ENCODE peak calls at places on chromosomes 5 and 9, in four cellular contexts. Q is spleen, L is right lobe of liver, I is adrenal gland. Z is an unnamed sample.
A peak's percentile ranks its signal among the peaks of the same experiment; 100 is the strongest.

GRCh38 chr5:121640298-121640697 is 211.4 kb upstream of the FTMT start:
- DNase-seq in L (no peak), I (no peak), Q (no peak), Z (no peak)

GRCh38 chr9:120767451-120767850 is 25.8 kb downstream of the FBXW2 start:
- DNase-seq in L (no peak), Q (no peak), I (no peak), Z (no peak)

GRCh38 chr9:94199776-94200175 is 59.3 kb upstream of the ZNF169 start:
- DNase-seq in Q (no peak), L (no peak), I (no peak), Z (no peak)

GRCh38 chr9:118533850-118534249 is 829.6 kb downstream of the TLR4 start:
- DNase-seq in L (no peak), I (no peak), Q (no peak), Z (no peak)

GRCh38 chr5:7755958-7756357 is 95.0 kb downstream of the CFAP90 start:
- DNase-seq in L (no peak), I (no peak), Q (no peak), Z (no peak)

GRCh38 chr5:144644317-144644716 is 473.6 kb downstream of the KCTD16 start:
- DNase-seq in L (no peak), I (no peak), Q (no peak), Z (no peak)

GRCh38 chr5:107770051-107770450 is 99.3 kb upstream of the EFNA5 start:
- DNase-seq in Q (no peak), I (no peak), L (no peak), Z (no peak)

GRCh38 chr9:101005248-101005647 is 23.3 kb upstream of the PLPPR1 start:
- DNase-seq in Q (no peak), L (no peak), I (no peak), Z (no peak)

GRCh38 chr5:174425271-174425963 is 299.0 kb upstream of the MSX2 start:
- DNase-seq in L (no peak), Q (no peak), I (no peak), Z (peak; percentile 26)

GRCh38 chr9:130205912-130206311 is 33.7 kb downstream of the NCS1 start:
- DNase-seq in L (no peak), Q (no peak), I (no peak), Z (no peak)

GRCh38 chr9:22257026-22257425 is 189.6 kb upstream of the DMRTA1 start:
- DNase-seq in L (no peak), Q (no peak), I (no peak), Z (no peak)

GRCh38 chr5:34609951-34610431 is 46.1 kb upstream of the RAI14 start:
- DNase-seq in L (no peak), Q (no peak), I (no peak), Z (no peak)

GRCh38 chr9:128987800-128988199 is 40.3 kb downstream of the NUP188 start:
- DNase-seq in L (no peak), Q (no peak), I (peak; percentile 74), Z (no peak)

DNA sequence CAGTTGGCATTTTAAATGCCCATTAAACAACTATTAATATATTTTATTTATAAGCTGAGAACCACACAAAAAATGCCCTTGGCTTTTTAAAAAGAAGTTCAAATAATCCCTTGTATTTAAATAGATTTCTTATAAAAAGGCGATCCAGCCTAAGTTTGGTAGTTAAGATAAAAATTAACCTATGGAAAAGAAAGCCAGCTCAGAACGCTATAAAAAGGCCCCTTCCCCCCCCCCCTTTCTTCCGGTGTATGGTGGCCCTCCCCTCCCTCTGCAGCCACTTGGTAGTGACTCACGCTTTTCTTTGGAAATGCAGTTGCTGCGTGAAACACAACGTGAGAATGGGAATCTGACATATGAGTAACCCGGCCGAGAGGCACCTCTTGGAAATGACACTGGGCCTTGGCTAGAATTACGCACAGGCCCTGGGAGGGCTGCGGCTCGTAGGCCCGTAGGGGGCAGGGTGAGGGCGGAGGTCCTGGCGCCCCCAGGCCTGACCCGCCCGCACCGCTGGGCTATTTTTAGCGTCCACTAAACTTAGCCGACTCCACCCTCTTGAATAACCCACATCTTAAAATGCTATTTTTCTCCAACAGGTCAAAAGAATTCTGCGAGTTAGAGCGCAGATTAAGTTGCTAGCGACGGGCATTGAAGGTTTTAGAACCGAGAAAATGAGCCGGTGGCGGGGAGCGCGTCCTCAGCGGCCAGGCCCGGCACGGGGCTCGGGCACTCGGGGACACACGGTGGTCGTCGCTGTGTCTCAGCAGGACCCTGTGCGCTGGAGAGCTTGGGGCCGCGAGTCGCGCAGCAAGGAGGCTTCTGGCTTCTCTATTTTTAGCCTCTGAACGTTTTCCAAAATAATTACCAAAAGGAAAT is 168.7 kb downstream of the AUH start:
- DNase-seq in L (peak; percentile 84), Q (peak; percentile 88), I (peak; percentile 95), Z (peak; percentile 94)
- TF ChIP-seq POLR2A in L (peak; percentile 67), Q (no peak), I (peak; percentile 92), Z (peak; percentile 75)

DNA sequence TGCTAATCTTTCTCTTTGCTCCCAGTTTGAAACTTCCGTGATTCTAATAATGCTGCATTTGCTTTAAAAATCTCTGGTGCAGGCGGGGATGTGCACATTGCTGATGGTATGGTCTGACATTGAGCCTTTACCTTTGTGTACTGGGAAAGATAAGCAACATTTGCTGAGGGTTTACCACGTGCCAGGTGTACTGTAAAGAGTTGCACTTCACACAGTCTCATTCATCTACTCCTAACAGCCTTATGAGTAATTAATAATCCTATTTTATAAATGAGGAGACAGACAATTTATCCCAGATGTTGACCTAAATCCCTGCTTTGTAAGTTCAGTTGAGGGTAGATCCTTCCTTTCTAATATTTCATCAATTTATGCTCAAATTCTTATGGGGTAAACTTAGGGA is 726 bp upstream of the ADGRV1 start:
- DNase-seq in I (no peak), L (no peak), Q (no peak), Z (no peak)
- H3K4me3 ChIP-seq in I (no peak overlapping the region), L (no peak overlapping the region), Q (no peak overlapping the region), Z (peak overlapping the region; percentile 24)

GRCh38 chr9:35490910-35491465 is 1.1 kb downstream of the RUSC2 start:
- DNase-seq in Q (no peak), L (no peak), I (no peak), Z (no peak)

GRCh38 chr9:35488019-35488418 is 1.9 kb upstream of the RUSC2 start:
- DNase-seq in Q (no peak), I (no peak), L (no peak), Z (no peak)

GRCh38 chr9:35488566-35489312 is 1.2 kb upstream of the RUSC2 start:
- DNase-seq in Q (no peak), I (no peak), L (no peak), Z (peak; percentile 57)

GRCh38 chr9:35490155-35490909 is 421 bp downstream of the RUSC2 start:
- DNase-seq in Q (peak; percentile 82), I (peak; percentile 56), L (peak; percentile 44), Z (peak; percentile 42)

DNA sequence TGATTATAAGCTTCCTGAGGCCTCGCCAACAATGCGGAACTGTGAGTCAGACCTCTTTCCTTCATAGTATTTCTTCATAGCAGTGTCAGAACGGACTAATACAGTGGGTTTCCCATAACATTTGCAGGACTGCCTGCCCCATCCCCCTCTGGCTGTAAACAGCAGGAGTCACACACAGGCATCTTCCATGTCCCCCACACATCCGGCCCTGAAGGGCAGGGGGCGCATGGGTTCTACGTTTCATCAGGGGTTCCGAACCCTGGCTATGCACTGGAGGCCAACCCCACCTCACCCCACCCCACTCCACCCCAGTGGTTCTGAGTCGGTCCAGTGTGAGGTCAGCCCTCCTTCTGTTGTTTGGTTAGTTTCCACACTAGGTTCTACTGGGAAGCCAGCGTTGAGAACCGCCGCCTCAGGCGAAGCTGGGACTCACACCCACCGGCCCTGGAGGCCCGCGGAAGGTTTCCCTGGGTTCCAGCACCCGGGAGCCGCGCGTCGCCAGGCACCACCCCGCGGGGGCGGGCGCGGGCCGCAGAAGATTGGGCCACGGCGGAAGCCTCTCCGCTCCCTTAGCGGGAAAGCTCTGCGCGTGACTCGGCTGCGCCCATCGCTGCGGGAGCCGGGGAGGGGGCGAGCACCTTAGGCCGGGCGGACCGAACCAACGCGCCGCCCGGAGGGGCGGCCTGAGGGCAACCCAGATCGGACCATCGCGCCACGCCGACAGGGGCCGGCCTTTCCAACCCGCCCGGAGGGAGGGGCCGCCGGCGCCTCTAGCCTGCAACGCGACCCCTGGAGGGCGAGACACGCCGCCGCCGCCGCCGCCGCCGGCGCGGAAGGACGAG is at the start of gene RUSC2:
- DNase-seq in L (peak; percentile 88), Q (peak; percentile 88), I (peak; percentile 89), Z (peak; percentile 87)
- TF ChIP-seq POLR2A in L (peak; percentile 91), Q (no peak), I (peak; percentile 86), Z (peak; percentile 81)

GRCh38 chr9:135596211-135596610 is 34.7 kb downstream of the PAEP start:
- DNase-seq in I (no peak), Q (no peak), L (no peak), Z (no peak)
- H3K4me3 ChIP-seq in I (no peak overlapping the region), Q (no peak overlapping the region), L (no peak overlapping the region), Z (no peak overlapping the region)

DNA sequence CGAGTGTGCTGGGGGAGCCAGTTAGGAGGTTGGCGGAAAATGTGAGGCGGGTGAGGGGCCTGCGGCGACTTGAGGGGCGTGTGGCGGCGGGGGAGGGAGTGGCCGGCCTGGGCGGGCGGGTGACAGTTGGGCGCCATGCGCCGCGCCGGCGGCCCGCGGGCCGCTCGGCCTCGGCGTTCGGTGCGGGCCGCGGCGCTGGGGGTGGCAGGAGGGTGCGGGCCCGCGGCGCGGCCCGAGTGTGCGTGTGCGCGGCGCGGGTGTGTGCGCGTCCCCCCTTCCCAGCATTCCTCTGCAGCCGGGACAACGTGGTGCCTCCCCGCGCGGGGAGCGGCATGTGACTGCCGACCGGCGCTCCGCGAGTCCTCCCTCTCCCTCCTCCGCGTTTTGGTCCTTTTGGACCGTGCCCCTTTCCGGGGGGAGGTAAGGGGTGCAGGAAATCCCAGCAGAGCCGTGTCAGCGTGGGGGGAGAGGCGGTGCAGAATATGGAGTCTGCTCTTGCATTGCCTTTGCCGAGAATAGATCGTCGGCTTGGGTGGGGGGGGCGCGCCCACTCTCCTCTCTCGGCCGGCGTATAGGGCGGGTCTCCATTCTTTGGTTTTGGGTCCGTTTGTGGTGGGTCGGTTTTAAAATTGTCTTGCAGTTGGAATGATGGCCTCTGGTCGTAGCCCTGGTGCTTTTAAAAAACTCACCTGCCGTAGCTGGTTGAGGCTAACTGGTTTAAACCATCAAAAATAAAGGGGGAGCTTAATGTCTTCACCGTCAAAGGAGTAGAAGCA is 1.9 kb downstream of the LARP1 start:
- DNase-seq in I (peak; percentile 73), Q (peak; percentile 90), L (peak; percentile 64), Z (peak; percentile 62)
- TF ChIP-seq POLR2A in I (peak; percentile 61), Q (no peak), L (no peak), Z (peak; percentile 50)

GRCh38 chr5:157952374-157952685 is 93.4 kb upstream of the CLINT1 start:
- DNase-seq in I (no peak), Q (no peak), L (no peak), Z (no peak)
- H3K4me3 ChIP-seq in I (no peak overlapping the region), Q (no peak overlapping the region), L (no peak overlapping the region), Z (no peak overlapping the region)

GRCh38 chr5:88858392-88858791 is 24.6 kb downstream of the MEF2C start:
- DNase-seq in Q (no peak), I (no peak), L (no peak), Z (no peak)
- TF ChIP-seq POLR2A in Q (no peak), I (no peak), L (no peak), Z (no peak)

DNA sequence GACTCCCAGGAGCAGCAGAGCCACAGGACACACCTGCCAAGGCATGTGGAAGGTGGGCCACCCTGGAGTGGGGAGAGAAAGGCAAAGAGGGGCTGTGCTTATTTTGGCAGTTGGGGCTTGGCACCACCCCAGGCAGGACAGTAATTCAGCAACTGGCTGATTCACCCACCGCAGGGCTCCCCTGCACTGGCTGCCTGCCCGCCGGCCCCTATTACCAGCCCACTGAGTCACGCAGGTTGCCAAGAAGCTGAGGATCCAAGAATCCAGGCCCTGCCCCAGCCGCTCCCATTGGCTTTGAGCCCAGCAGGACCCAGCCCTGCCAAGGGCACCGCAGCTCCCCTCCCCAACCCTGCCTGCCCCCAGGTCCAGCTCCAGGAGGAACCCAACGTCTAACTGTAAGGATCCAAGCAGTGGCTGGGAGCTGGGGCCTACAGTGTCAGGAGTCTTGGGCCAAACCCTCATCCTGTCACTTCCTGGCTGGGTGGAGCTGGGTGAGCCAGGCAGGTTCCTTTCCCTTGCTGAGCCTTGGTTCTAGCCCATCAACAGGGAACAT is 14.2 kb upstream of the RALGDS start:
- DNase-seq in I (peak; percentile 95), Q (no peak), L (no peak), Z (peak; percentile 64)
- H3K4me3 ChIP-seq in I (no peak overlapping the region), Q (no peak overlapping the region), L (no peak overlapping the region), Z (no peak overlapping the region)